ENCODE peak calls at places on chromosomes 12 and 14, in five cellular contexts. M is germinal center, F is neural crest cell, A is SK-N-DZ, N is brain microvascular endothelial cell. E is an unnamed sample.

GRCh38 chr14:79659995-79660975 is 551.0 kb downstream of the DIO2 start:
- DNase-seq in M (no peak), F (no peak), A (peak; percentile 71), N (no peak), E (no peak)

GRCh38 chr12:102958073-102958829 is 777 bp downstream of the ASCL1 start:
- DNase-seq in M (no peak), F (peak; percentile 59), A (peak; percentile 45), N (peak; percentile 6), E (no peak)

GRCh38 chr12:116662612-116663144 is 75.2 kb downstream of the SPRING1 start:
- DNase-seq in M (no peak), F (peak; percentile 52), A (peak; percentile 73), N (no peak), E (peak; percentile 69)

GRCh38 chr14:64728106-64728505 is 23.9 kb downstream of the PLEKHG3 start:
- DNase-seq in M (no peak), F (no peak), A (no peak), N (no peak), E (no peak)

GRCh38 chr14:95518045-95518751 is 1.7 kb upstream of the SYNE3 start:
- DNase-seq in M (no peak), F (no peak), A (no peak), N (peak; percentile 68), E (no peak)

GRCh38 chr14:68598621-68599447 is 194.0 kb downstream of the ZFP36L1 start:
- DNase-seq in M (no peak), F (peak; percentile 22), A (no peak), N (peak; percentile 84), E (peak; percentile 75)

GRCh38 chr14:70714055-70714550 is 72.4 kb downstream of the TTC9 start:
- DNase-seq in M (peak; percentile 61), F (peak; percentile 67), A (peak; percentile 76), N (peak; percentile 14), E (peak; percentile 62)

GRCh38 chr14:74552623-74553022 is 59.1 kb downstream of the ISCA2 start:
- DNase-seq in M (no peak), F (no peak), A (no peak), N (no peak), E (peak; percentile 65)

GRCh38 chr12:90790747-90791146 is 164.2 kb downstream of the CCER1 start:
- DNase-seq in M (no peak), F (no peak), A (peak; percentile 7), N (no peak), E (no peak)

GRCh38 chr14:89400529-89400928 is 16.5 kb downstream of the FOXN3 start:
- DNase-seq in M (no peak), F (no peak), A (no peak), N (no peak), E (no peak)

GRCh38 chr14:80770114-80770917 is 171.2 kb downstream of the CEP128 start:
- DNase-seq in M (no peak), F (no peak), A (no peak), N (no peak), E (no peak)

GRCh38 chr12:108828774-108829173 is 28.6 kb downstream of the SSH1 start:
- DNase-seq in M (no peak), F (no peak), A (no peak), N (peak; percentile 94), E (no peak)

GRCh38 chr12:122062832-122063690 is 15.5 kb upstream of the MLXIP start:
- DNase-seq in M (no peak), F (no peak), A (peak; percentile 79), N (peak; percentile 61), E (no peak)

GRCh38 chr12:89983622-89984021 is 275.0 kb upstream of the ATP2B1 start:
- DNase-seq in M (no peak), F (no peak), A (no peak), N (no peak), E (no peak)

GRCh38 chr14:98512501-98513251 is 759.3 kb downstream of the BCL11B start:
- DNase-seq in M (no peak), F (no peak), A (no peak), N (no peak), E (no peak)

GRCh38 chr12:58148976-58149375 is 207.6 kb downstream of the ATP23 start:
- DNase-seq in M (no peak), F (no peak), A (no peak), N (no peak), E (no peak)

GRCh38 chr12:94922561-94922960 is 80.9 kb downstream of the NDUFA12 start:
- DNase-seq in M (no peak), F (no peak), A (no peak), N (no peak), E (no peak)

GRCh38 chr12:53145383-53145782 is 35.1 kb upstream of the ZNF740 start:
- DNase-seq in M (no peak), F (no peak), A (no peak), N (no peak), E (no peak)